ENCODE peak calls at places on chromosomes 16 and 17, in seven cellular contexts. E is EL, F is NCI-H2029 treated with DMSO at 0.1 percent for 48 hours, H is H54, R is NCI-H1436, X is A549, C is T-helper 17 cell. T is an unnamed sample.

GRCh38 chr17:596763-597644 is 117.6 kb downstream of the VPS53 start:
- DNase-seq in E (peak), F (no peak), H (peak), R (no peak), X (no peak), C (no peak), T (peak)

GRCh38 chr17:45243750-45244149 is 18.1 kb downstream of the SPATA32 start:
- DNase-seq in E (no peak), F (no peak), H (no peak), R (no peak), X (no peak), C (no peak), T (no peak)

GRCh38 chr17:82889496-82890338 is 49.9 kb upstream of the ZNF750 start:
- DNase-seq in E (no peak), F (no peak), H (no peak), R (no peak), X (no peak), C (no peak), T (no peak)

GRCh38 chr16:58656872-58657271 is 27.2 kb upstream of the CNOT1 start:
- DNase-seq in E (no peak), F (no peak), H (no peak), R (no peak), X (no peak), C (no peak), T (no peak)

GRCh38 chr16:84391151-84391873 is 23.0 kb downstream of the ATP2C2 start:
- DNase-seq in E (no peak), F (no peak), H (no peak), R (no peak), X (no peak), C (no peak), T (no peak)

GRCh38 chr17:45146616-45147101 is 1.6 kb upstream of the HEXIM1 start:
- DNase-seq in E (peak), F (no peak), H (no peak), R (no peak), X (no peak), C (no peak), T (no peak)

GRCh38 chr16:414395-415169 is 10.9 kb upstream of the RAB11FIP3 start:
- DNase-seq in E (peak), F (no peak), H (no peak), R (no peak), X (no peak), C (no peak), T (no peak)

GRCh38 chr16:19284207-19284606 is 1.3 kb upstream of the CLEC19A start:
- DNase-seq in E (peak), F (peak), H (peak), R (no peak), X (peak), C (no peak), T (no peak)

GRCh38 chr16:27248036-27248435 is 20.5 kb downstream of the NSMCE1 start:
- DNase-seq in E (no peak), F (no peak), H (no peak), R (no peak), X (no peak), C (no peak), T (no peak)

GRCh38 chr17:40658396-40658795 is 6.6 kb downstream of the KRT222 start:
- DNase-seq in E (no peak), F (no peak), H (no peak), R (no peak), X (no peak), C (no peak), T (no peak)

GRCh38 chr16:70573451-70574121 is 50.0 kb downstream of the SF3B3 start:
- DNase-seq in E (peak), F (no peak), H (no peak), R (no peak), X (no peak), C (no peak), T (no peak)

GRCh38 chr17:78675836-78676235 is 98.6 kb upstream of the DNAH17 start:
- DNase-seq in E (no peak), F (no peak), H (no peak), R (no peak), X (no peak), C (no peak), T (no peak)